ENCODE peak calls at places on chromosomes 6 and 20, in six cellular contexts. Z is body of pancreas, I is astrocyte of the spinal cord, K is omental fat pad, S is osteocyte, C is progenitor cell of endocrine pancreas. A is an unnamed sample.

GRCh38 chr20:60913298-60913697 is 338.8 kb upstream of the CDH4 start:
- DNase-seq in Z (no peak), I (no peak), K (no peak), S (no peak), C (no peak), A (no peak)

GRCh38 chr20:57688864-57689263 is 21.0 kb downstream of the PMEPA1 start:
- DNase-seq in Z (peak), I (no peak), K (no peak), S (no peak), C (no peak), A (no peak)

GRCh38 chr6:46221221-46221793 is 50.5 kb upstream of the ENPP5 start:
- DNase-seq in Z (no peak), I (peak), K (no peak), S (no peak), C (no peak), A (no peak)

GRCh38 chr6:127547215-127547614 is 28.1 kb upstream of the MTCL3 start:
- DNase-seq in Z (no peak), I (no peak), K (no peak), S (no peak), C (no peak), A (no peak)

GRCh38 chr6:88047510-88048150 is at the start of gene SPACA1:
- DNase-seq in Z (no peak), I (no peak), K (no peak), S (no peak), C (no peak), A (no peak)

GRCh38 chr20:2820896-2821869 is 5.0 kb downstream of the TMEM239 start:
- DNase-seq in Z (no peak), I (no peak), K (no peak), S (peak), C (no peak), A (peak)

GRCh38 chr6:100726741-100727140 is 154.4 kb downstream of the ASCC3 start:
- DNase-seq in Z (no peak), I (peak), K (no peak), S (no peak), C (no peak), A (no peak)

GRCh38 chr6:24827162-24827561 is 28.4 kb upstream of the ARMH2 start:
- DNase-seq in Z (peak), I (no peak), K (no peak), S (no peak), C (no peak), A (no peak)

GRCh38 chr6:38588631-38589366 is 50.9 kb downstream of the BTBD9 start:
- DNase-seq in Z (no peak), I (no peak), K (no peak), S (no peak), C (no peak), A (no peak)

GRCh38 chr6:137623293-137623692 is 129.1 kb upstream of the OLIG3 start:
- DNase-seq in Z (no peak), I (no peak), K (no peak), S (no peak), C (no peak), A (no peak)

GRCh38 chr20:18224968-18225568 is 63.3 kb upstream of the ZNF133 start:
- DNase-seq in Z (peak), I (peak), K (no peak), S (no peak), C (no peak), A (no peak)

GRCh38 chr20:59776059-59776603 is 157.3 kb downstream of the SYCP2 start:
- DNase-seq in Z (no peak), I (no peak), K (no peak), S (peak), C (no peak), A (peak)

GRCh38 chr6:139050770-139051313 is 22.3 kb downstream of the ABRACL start:
- DNase-seq in Z (no peak), I (no peak), K (no peak), S (no peak), C (no peak), A (no peak)
- TF ChIP-seq CTCF in Z (no peak), I (no peak), K (no peak), S (no peak), C (no peak), A (no peak)

DNA sequence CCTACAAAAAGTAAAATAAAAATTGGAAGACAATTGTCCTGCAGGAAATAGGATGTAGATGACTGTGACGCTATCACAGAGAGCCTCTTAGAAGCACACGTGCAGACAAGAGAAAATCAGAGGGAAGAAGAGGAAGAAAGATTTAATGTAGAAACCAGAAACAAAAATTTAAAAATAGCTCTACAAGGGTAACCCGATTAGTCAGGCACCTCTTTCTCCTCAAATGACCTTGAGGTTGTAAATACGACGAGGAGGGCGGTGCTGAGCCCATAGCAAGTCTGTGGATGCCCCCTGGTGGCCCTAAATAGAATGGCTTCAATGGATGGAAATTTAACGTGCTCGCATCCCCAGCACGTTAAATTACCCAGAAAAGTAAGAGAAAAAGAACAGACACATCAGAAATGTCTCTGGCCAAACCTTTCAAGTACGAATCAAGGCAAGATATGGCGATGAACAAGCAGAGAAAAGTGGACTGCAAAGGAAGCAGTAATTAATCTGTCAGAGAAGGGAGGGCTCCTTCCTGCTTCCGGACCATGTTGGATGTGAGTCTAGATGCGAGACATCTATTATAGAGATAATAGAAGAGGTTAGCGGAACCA is 4.2 kb upstream of the PRPH2 start:
- DNase-seq in Z (peak), I (peak), K (peak), S (no peak), C (no peak), A (no peak)
- TF ChIP-seq CTCF in Z (peak), I (peak), K (no peak), S (peak), C (peak), A (peak)

GRCh38 chr6:83509416-83509815 is 2.9 kb upstream of the PRSS35 start:
- DNase-seq in Z (no peak), I (no peak), K (no peak), S (no peak), C (no peak), A (no peak)

GRCh38 chr6:83514877-83515466 is 2.6 kb downstream of the PRSS35 start:
- DNase-seq in Z (peak), I (peak), K (no peak), S (no peak), C (peak), A (no peak)

GRCh38 chr6:83517500-83517899 is 5.2 kb downstream of the PRSS35 start:
- DNase-seq in Z (no peak), I (no peak), K (no peak), S (no peak), C (no peak), A (no peak)

GRCh38 chr6:83511901-83512681 is at the start of gene PRSS35:
- DNase-seq in Z (peak), I (peak), K (no peak), S (peak), C (peak), A (peak)
- TF ChIP-seq CTCF in Z (peak), I (peak), K (no peak), S (peak), C (peak), A (peak)

GRCh38 chr6:53174996-53175395 is 26.4 kb upstream of the GCM1 start:
- DNase-seq in Z (peak), I (no peak), K (no peak), S (no peak), C (no peak), A (no peak)

GRCh38 chr6:53180678-53181077 is 32.0 kb upstream of the GCM1 start:
- DNase-seq in Z (no peak), I (no peak), K (no peak), S (no peak), C (no peak), A (no peak)

GRCh38 chr6:53179961-53180651 is 31.5 kb upstream of the GCM1 start:
- DNase-seq in Z (peak), I (peak), K (no peak), S (peak), C (no peak), A (no peak)

DNA sequence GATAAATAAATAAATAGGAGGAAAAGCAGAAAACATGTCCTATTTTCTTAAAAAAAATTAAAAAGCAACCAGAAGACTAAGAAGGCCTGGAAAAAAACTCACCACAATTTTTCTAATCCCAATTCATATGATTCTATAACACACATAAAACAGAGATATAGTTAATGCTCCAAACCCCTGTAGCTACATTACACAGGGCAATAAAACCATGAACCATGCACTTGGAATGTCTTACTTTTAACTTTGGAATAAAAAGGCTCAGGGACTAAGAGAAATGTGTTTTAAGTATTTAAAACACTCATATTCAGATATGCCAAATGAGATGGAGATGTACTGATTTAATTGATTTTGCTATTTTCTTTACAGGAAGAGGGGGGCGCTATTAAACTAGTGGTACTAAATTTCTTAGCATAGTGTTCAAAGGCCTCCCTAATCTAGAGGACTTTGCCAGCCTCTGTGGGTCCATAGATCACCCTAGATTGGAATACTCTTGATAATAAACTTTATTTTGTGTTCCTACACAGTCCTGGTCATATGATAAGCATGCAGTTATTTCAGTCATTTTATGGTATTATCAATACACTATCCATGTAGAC is 30.3 kb upstream of the GCM1 start:
- DNase-seq in Z (no peak), I (no peak), K (no peak), S (no peak), C (no peak), A (no peak)
- TF ChIP-seq CTCF in Z (no peak), I (no peak), K (no peak), S (no peak), C (no peak), A (no peak)

GRCh38 chr6:89243331-89243629 is 26.1 kb upstream of the GABRR1 start:
- DNase-seq in Z (no peak), I (no peak), K (no peak), S (no peak), C (no peak), A (no peak)

GRCh38 chr6:89237158-89237557 is 20.0 kb upstream of the GABRR1 start:
- DNase-seq in Z (no peak), I (no peak), K (no peak), S (no peak), C (no peak), A (no peak)

GRCh38 chr6:89242574-89243330 is 25.6 kb upstream of the GABRR1 start:
- DNase-seq in Z (no peak), I (peak), K (no peak), S (no peak), C (no peak), A (no peak)

GRCh38 chr6:89244237-89244985 is 27.3 kb upstream of the GABRR1 start:
- DNase-seq in Z (no peak), I (no peak), K (no peak), S (no peak), C (no peak), A (no peak)

GRCh38 chr6:89239338-89239737 is 22.2 kb upstream of the GABRR1 start:
- DNase-seq in Z (no peak), I (no peak), K (no peak), S (no peak), C (no peak), A (no peak)
- TF ChIP-seq CTCF in Z (no peak), I (peak), K (no peak), S (peak), C (peak), A (peak)

GRCh38 chr6:132728616-132729015 is 14.8 kb upstream of the VNN1 start:
- DNase-seq in Z (no peak), I (no peak), K (no peak), S (no peak), C (no peak), A (no peak)
- TF ChIP-seq CTCF in Z (no peak), I (no peak), K (no peak), S (no peak), C (peak), A (peak)